ENCODE peak calls at places on chromosomes 16 and 17, in six cellular contexts. Q is A549, U is SK-N-SH, B is K562, G is GM12878, K is HepG2. W is an unnamed sample.

GRCh38 chr16:66751135-66751991 is at the start of gene DYNC1LI2:
- DNase-seq in B (peak; percentile 92), G (no peak), Q (peak; percentile 80), U (peak; percentile 98), K (peak; percentile 55), W (peak; percentile 58)

GRCh38 chr16:77690416-77690815 is 31.9 kb upstream of the NUDT7 start:
- DNase-seq in U (no peak), K (no peak), Q (no peak), B (no peak), G (no peak), W (no peak)

GRCh38 chr17:48729335-48730239 is 1.0 kb upstream of the HOXB13 start:
- DNase-seq in K (no peak), B (no peak), Q (no peak), G (no peak), U (no peak), W (no peak)

GRCh38 chr17:60526726-60527125 is 684 bp upstream of the APPBP2 start:
- DNase-seq in K (no peak), U (peak; percentile 32), B (no peak), G (no peak), Q (no peak), W (peak; percentile 48)

GRCh38 chr16:11155284-11155806 is 100.7 kb downstream of the SOCS1 start:
- DNase-seq in U (no peak), Q (no peak), K (no peak), G (no peak), B (peak; percentile 38), W (peak; percentile 96)

GRCh38 chr16:35751191-35751941 is 2292.0 kb downstream of the TP53TG3F start:
- DNase-seq in K (no peak), U (no peak), G (no peak), B (no peak), Q (no peak), W (no peak)

GRCh38 chr16:3963203-3963602 is 82.7 kb upstream of the CREBBP start:
- DNase-seq in U (no peak), G (no peak), B (no peak), Q (no peak), K (no peak), W (no peak)

GRCh38 chr16:68453816-68454215 is 5.5 kb upstream of the SMPD3 start:
- DNase-seq in K (no peak), G (no peak), B (no peak), Q (no peak), U (no peak), W (no peak)

GRCh38 chr16:52676951-52677350 is 130.0 kb upstream of the TOX3 start:
- DNase-seq in U (no peak), Q (no peak), G (no peak), K (no peak), B (no peak), W (no peak)

GRCh38 chr17:17538417-17539391 is 42.5 kb upstream of the RASD1 start:
- DNase-seq in K (peak; percentile 98), U (no peak), G (no peak), B (peak; percentile 26), Q (peak; percentile 82), W (peak; percentile 6)

GRCh38 chr17:29582767-29583166 is 6.7 kb downstream of the GIT1 start:
- DNase-seq in G (no peak), B (no peak), K (no peak), U (no peak), Q (no peak), W (no peak)

GRCh38 chr16:86387461-86388440 is 122.6 kb upstream of the FOXF1 start:
- DNase-seq in Q (peak; percentile 20), G (no peak), B (peak; percentile 26), K (no peak), U (no peak), W (peak; percentile 100)

GRCh38 chr17:44317545-44317944 is 7.1 kb downstream of the SLC25A39 start:
- DNase-seq in B (no peak), K (no peak), U (no peak), G (no peak), Q (no peak), W (no peak)

GRCh38 chr16:9139965-9140364 is 48.5 kb downstream of the HAPSTR1 start:
- DNase-seq in G (no peak), Q (no peak), U (peak; percentile 42), K (peak; percentile 64), B (peak; percentile 59), W (peak; percentile 35)

GRCh38 chr17:73052923-73053322 is 39.6 kb downstream of the SLC39A11 start:
- DNase-seq in G (no peak), K (no peak), Q (no peak), U (no peak), B (no peak), W (no peak)

GRCh38 chr16:11224096-11224893 is 31.7 kb downstream of the SOCS1 start:
- DNase-seq in G (peak; percentile 57), B (peak; percentile 85), U (no peak), K (peak; percentile 55), Q (no peak), W (no peak)

GRCh38 chr16:11257131-11257938 is 1.3 kb upstream of the SOCS1 start:
- DNase-seq in B (peak; percentile 64), G (no peak), Q (peak; percentile 91), U (peak; percentile 85), K (peak; percentile 85), W (peak; percentile 84)

GRCh38 chr17:3966720-3967363 is 2.6 kb upstream of the ATP2A3 start:
- DNase-seq in G (no peak), Q (no peak), B (no peak), U (no peak), K (peak; percentile 20), W (no peak)

GRCh38 chr16:68802190-68802589 is 41.1 kb upstream of the TANGO6 start:
- DNase-seq in U (no peak), K (no peak), G (no peak), Q (no peak), B (no peak), W (peak; percentile 81)

GRCh38 chr16:21100447-21100846 is 50.2 kb downstream of the DNAH3 start:
- DNase-seq in U (no peak), G (no peak), B (no peak), K (no peak), Q (peak; percentile 49), W (peak; percentile 90)

GRCh38 chr17:43366809-43367587 is 31.8 kb upstream of the ARL4D start:
- DNase-seq in B (no peak), G (no peak), Q (no peak), K (no peak), U (no peak), W (no peak)

GRCh38 chr16:72467157-72467759 is 295.3 kb upstream of the PMFBP1 start:
- DNase-seq in Q (peak; percentile 2), U (peak; percentile 37), G (no peak), B (peak; percentile 7), K (peak; percentile 69), W (peak; percentile 60)

GRCh38 chr17:81839301-81839700 is 4.5 kb upstream of the PPP1R27 start:
- DNase-seq in G (no peak), K (no peak), B (no peak), Q (no peak), U (no peak), W (no peak)

GRCh38 chr17:81842725-81843504 is 8.1 kb upstream of the PPP1R27 start:
- DNase-seq in G (no peak), K (no peak), U (no peak), Q (no peak), B (no peak), W (no peak)

GRCh38 chr17:81841866-81842265 is 7.0 kb upstream of the PPP1R27 start:
- DNase-seq in U (no peak), K (no peak), G (no peak), B (no peak), Q (no peak), W (no peak)

GRCh38 chr17:81842378-81842724 is 7.5 kb upstream of the PPP1R27 start:
- DNase-seq in G (no peak), K (no peak), Q (no peak), B (no peak), U (no peak), W (no peak)

DNA sequence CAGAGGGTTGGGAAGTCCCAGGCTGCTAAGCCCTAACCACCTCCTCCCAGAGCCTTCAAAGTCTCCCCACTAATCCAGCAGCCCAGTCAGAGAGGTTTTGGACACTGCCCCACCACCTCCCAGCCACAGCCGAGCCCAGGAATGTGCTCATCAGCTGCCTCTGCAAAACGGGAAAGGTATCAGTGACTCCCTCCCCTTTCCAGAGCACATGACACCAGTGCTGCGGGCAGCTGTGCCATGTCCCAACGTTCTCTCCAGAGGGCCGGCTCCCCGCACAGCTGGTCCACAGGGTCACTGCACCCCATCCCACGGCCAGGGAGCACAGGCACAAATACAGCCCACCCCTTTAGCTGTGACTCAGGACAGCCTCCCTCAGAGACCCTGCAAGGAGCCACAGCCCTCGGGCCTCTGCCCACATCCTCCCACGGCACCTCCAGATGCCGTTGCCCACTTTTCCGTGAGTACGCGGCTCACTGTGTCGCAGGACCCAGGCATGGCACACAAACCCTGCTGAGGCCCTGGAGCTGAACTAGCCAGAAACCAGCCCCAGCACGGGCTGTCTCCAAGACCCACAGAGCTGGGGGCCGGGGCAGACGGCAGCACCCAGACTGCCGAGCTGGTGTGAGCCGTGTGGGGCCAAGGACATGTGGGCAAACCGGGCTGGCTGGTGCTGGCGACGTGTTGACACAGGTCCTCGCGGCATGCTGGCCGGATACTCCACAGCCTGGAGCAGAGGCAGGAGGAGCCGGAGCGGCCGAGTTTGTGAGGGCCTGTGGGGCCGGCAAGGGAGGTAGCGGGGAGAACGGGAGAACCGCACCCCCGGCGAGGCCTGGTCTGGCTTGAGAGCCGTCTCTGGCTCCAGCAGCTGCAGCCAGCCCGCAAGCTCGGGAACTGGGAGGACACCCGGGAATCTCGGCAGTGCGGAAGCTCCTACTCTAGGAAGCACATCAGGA is 6.3 kb upstream of the PPP1R27 start:
- DNase-seq in Q (no peak), B (no peak), K (no peak), G (no peak), U (no peak), W (no peak)
- TF ChIP-seq SMC3 in Q (no peak), B (no peak), K (no peak), G (no peak), U (no peak), W (no peak)

DNA sequence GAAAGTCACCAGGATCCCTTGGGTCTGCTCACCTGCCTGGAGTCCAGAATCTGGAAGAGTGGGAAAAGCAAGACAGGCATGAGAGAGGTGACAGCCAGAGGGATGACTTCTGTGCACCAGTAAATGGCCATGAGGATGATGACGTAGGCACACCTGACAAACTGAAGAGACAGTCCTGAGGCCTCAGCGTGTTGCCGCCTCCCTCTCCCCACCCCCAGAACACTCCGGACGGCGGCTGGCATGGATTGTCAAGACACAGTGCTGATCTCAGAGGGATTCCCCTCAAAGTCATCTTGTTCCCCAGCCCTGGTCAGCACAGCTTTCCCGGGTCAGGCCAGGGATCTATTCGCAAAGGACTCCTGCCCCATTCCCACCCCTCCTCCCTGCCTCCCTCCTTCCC is 6.2 kb downstream of the SLC13A5 start:
- DNase-seq in B (no peak), Q (no peak), G (no peak), K (no peak), U (no peak), W (no peak)
- TF ChIP-seq SMC3 in B (no peak), Q (no peak), G (no peak), K (no peak), U (no peak), W (no peak)

GRCh38 chr17:67588326-67588725 is 129.4 kb upstream of the NOL11 start:
- DNase-seq in G (no peak), U (no peak), B (no peak), K (no peak), Q (no peak), W (no peak)
- TF ChIP-seq SMC3 in G (no peak), U (no peak), B (no peak), K (no peak), Q (no peak), W (no peak)

GRCh38 chr17:64992325-64992802 is 64.2 kb downstream of the GNA13 start:
- DNase-seq in G (no peak), K (peak; percentile 59), Q (peak; percentile 86), U (no peak), B (no peak), W (peak; percentile 52)
- TF ChIP-seq SMC3 in G (no peak), K (no peak), Q (peak; percentile 33), U (no peak), B (no peak), W (no peak)

GRCh38 chr16:31286421-31287032 is 26.8 kb downstream of the ITGAM start:
- DNase-seq in B (no peak), Q (no peak), G (peak; percentile 55), U (no peak), K (no peak), W (no peak)
- TF ChIP-seq SMC3 in B (no peak), Q (no peak), G (no peak), U (no peak), K (no peak), W (no peak)